ENCODE peak calls at places on chromosomes 1 and 21, in nine cellular contexts. One of them, this sample, is unnamed.

GRCh38 chr1:19033926-19034680 is 77.6 kb upstream of the IFFO2 start:
- DNase-seq in uterus: peak; percentile 57
- DNase-seq in Peyer's patch: no peak
- DNase-seq in K562: no peak
- DNase-seq in gastrocnemius medialis: no peak
- DNase-seq in body of pancreas: no peak
- DNase-seq in IMR-90: peak; percentile 56
- DNase-seq in stomach: no peak
- DNase-seq in HCT116: no peak
- DNase-seq in this sample: peak; percentile 93

GRCh38 chr1:81128079-81128478 is 672.7 kb upstream of the ADGRL2 start:
- DNase-seq in uterus: no peak
- DNase-seq in Peyer's patch: no peak
- DNase-seq in K562: no peak
- DNase-seq in gastrocnemius medialis: no peak
- DNase-seq in body of pancreas: no peak
- DNase-seq in IMR-90: no peak
- DNase-seq in stomach: no peak
- DNase-seq in HCT116: no peak
- DNase-seq in this sample: no peak

GRCh38 chr21:41188476-41189146 is 20.7 kb downstream of the BACE2 start:
- DNase-seq in uterus: no peak
- DNase-seq in Peyer's patch: no peak
- DNase-seq in K562: no peak
- DNase-seq in gastrocnemius medialis: no peak
- DNase-seq in body of pancreas: no peak
- DNase-seq in IMR-90: no peak
- DNase-seq in stomach: no peak
- DNase-seq in HCT116: no peak
- DNase-seq in this sample: no peak

GRCh38 chr1:119635801-119636390 is 12.2 kb downstream of the ZNF697 start:
- DNase-seq in uterus: no peak
- DNase-seq in Peyer's patch: no peak
- DNase-seq in K562: no peak
- DNase-seq in gastrocnemius medialis: no peak
- DNase-seq in body of pancreas: no peak
- DNase-seq in IMR-90: peak; percentile 64
- DNase-seq in stomach: no peak
- DNase-seq in HCT116: no peak
- DNase-seq in this sample: no peak

GRCh38 chr1:213905315-213905714 is 82.5 kb upstream of the PROX1 start:
- DNase-seq in uterus: no peak
- DNase-seq in Peyer's patch: no peak
- DNase-seq in K562: no peak
- DNase-seq in gastrocnemius medialis: peak; percentile 14
- DNase-seq in body of pancreas: peak; percentile 17
- DNase-seq in IMR-90: no peak
- DNase-seq in stomach: peak; percentile 53
- DNase-seq in HCT116: no peak
- DNase-seq in this sample: no peak

GRCh38 chr1:91948501-91949355 is 473 bp upstream of the BRDT start:
- DNase-seq in uterus: no peak
- DNase-seq in Peyer's patch: peak; percentile 31
- DNase-seq in K562: peak; percentile 23
- DNase-seq in gastrocnemius medialis: no peak
- DNase-seq in body of pancreas: no peak
- DNase-seq in IMR-90: no peak
- DNase-seq in stomach: no peak
- DNase-seq in HCT116: no peak
- DNase-seq in this sample: no peak

GRCh38 chr1:55402117-55402516 is 187.0 kb upstream of the USP24 start:
- DNase-seq in uterus: no peak
- DNase-seq in Peyer's patch: no peak
- DNase-seq in K562: no peak
- DNase-seq in gastrocnemius medialis: no peak
- DNase-seq in body of pancreas: no peak
- DNase-seq in IMR-90: peak; percentile 73
- DNase-seq in stomach: no peak
- DNase-seq in HCT116: no peak
- DNase-seq in this sample: no peak

GRCh38 chr1:234495231-234495990 is 16.4 kb upstream of the TARBP1 start:
- DNase-seq in uterus: no peak
- DNase-seq in Peyer's patch: no peak
- DNase-seq in K562: no peak
- DNase-seq in gastrocnemius medialis: peak; percentile 50
- DNase-seq in body of pancreas: no peak
- DNase-seq in IMR-90: peak; percentile 94
- DNase-seq in stomach: no peak
- DNase-seq in HCT116: no peak
- DNase-seq in this sample: no peak

GRCh38 chr1:53771648-53772047 is 32.7 kb upstream of the GLIS1 start:
- DNase-seq in uterus: no peak
- DNase-seq in Peyer's patch: no peak
- DNase-seq in K562: no peak
- DNase-seq in gastrocnemius medialis: no peak
- DNase-seq in body of pancreas: no peak
- DNase-seq in IMR-90: peak; percentile 81
- DNase-seq in stomach: no peak
- DNase-seq in HCT116: no peak
- DNase-seq in this sample: no peak

GRCh38 chr1:113760102-113760804 is 967 bp upstream of the PHTF1 start:
- DNase-seq in uterus: no peak
- DNase-seq in Peyer's patch: no peak
- DNase-seq in K562: no peak
- DNase-seq in gastrocnemius medialis: no peak
- DNase-seq in body of pancreas: no peak
- DNase-seq in IMR-90: no peak
- DNase-seq in stomach: no peak
- DNase-seq in HCT116: no peak
- DNase-seq in this sample: no peak

GRCh38 chr21:46662765-46663500 is 27.5 kb downstream of the PRMT2 start:
- DNase-seq in uterus: no peak
- DNase-seq in Peyer's patch: no peak
- DNase-seq in K562: no peak
- DNase-seq in gastrocnemius medialis: no peak
- DNase-seq in body of pancreas: no peak
- DNase-seq in IMR-90: no peak
- DNase-seq in stomach: no peak
- DNase-seq in HCT116: no peak
- DNase-seq in this sample: no peak

GRCh38 chr1:227946624-227947424 is 908 bp downstream of the WNT9A start:
- DNase-seq in uterus: peak; percentile 72
- DNase-seq in Peyer's patch: peak; percentile 42
- DNase-seq in K562: peak; percentile 92
- DNase-seq in gastrocnemius medialis: peak; percentile 86
- DNase-seq in body of pancreas: peak; percentile 91
- DNase-seq in IMR-90: peak; percentile 46
- DNase-seq in stomach: peak; percentile 88
- DNase-seq in HCT116: peak; percentile 72
- DNase-seq in this sample: peak; percentile 85

GRCh38 chr1:227949341-227949921 is 1.7 kb upstream of the WNT9A start:
- DNase-seq in uterus: no peak
- DNase-seq in Peyer's patch: no peak
- DNase-seq in K562: peak; percentile 7
- DNase-seq in gastrocnemius medialis: no peak
- DNase-seq in body of pancreas: no peak
- DNase-seq in IMR-90: no peak
- DNase-seq in stomach: peak; percentile 18
- DNase-seq in HCT116: no peak
- DNase-seq in this sample: no peak

GRCh38 chr1:227948493-227949260 is 945 bp upstream of the WNT9A start:
- DNase-seq in uterus: no peak
- DNase-seq in Peyer's patch: no peak
- DNase-seq in K562: peak; percentile 17
- DNase-seq in gastrocnemius medialis: peak; percentile 13
- DNase-seq in body of pancreas: no peak
- DNase-seq in IMR-90: no peak
- DNase-seq in stomach: peak; percentile 21
- DNase-seq in HCT116: no peak
- DNase-seq in this sample: no peak

GRCh38 chr1:227947425-227947677 is 381 bp downstream of the WNT9A start:
- DNase-seq in uterus: no peak
- DNase-seq in Peyer's patch: no peak
- DNase-seq in K562: no peak
- DNase-seq in gastrocnemius medialis: peak; percentile 35
- DNase-seq in body of pancreas: no peak
- DNase-seq in IMR-90: no peak
- DNase-seq in stomach: no peak
- DNase-seq in HCT116: no peak
- DNase-seq in this sample: peak; percentile 49

GRCh38 chr1:227947678-227948492 is at the start of gene WNT9A:
- DNase-seq in uterus: peak; percentile 43
- DNase-seq in Peyer's patch: no peak
- DNase-seq in K562: peak; percentile 99
- DNase-seq in gastrocnemius medialis: peak; percentile 48
- DNase-seq in body of pancreas: peak; percentile 74
- DNase-seq in IMR-90: peak; percentile 49
- DNase-seq in stomach: peak; percentile 55
- DNase-seq in HCT116: no peak
- DNase-seq in this sample: peak; percentile 50
- TF ChIP-seq POLR2A in uterus: peak; percentile 71
- TF ChIP-seq POLR2A in Peyer's patch: no peak
- TF ChIP-seq POLR2A in K562: no peak
- TF ChIP-seq POLR2A in gastrocnemius medialis: peak; percentile 92
- TF ChIP-seq POLR2A in body of pancreas: peak; percentile 17
- TF ChIP-seq POLR2A in IMR-90: no peak
- TF ChIP-seq POLR2A in stomach: no peak
- TF ChIP-seq POLR2A in HCT116: peak; percentile 45
- TF ChIP-seq POLR2A in this sample: no peak

GRCh38 chr1:93633313-93633712 is 48.3 kb downstream of the BCAR3 start:
- DNase-seq in uterus: no peak
- DNase-seq in Peyer's patch: no peak
- DNase-seq in K562: no peak
- DNase-seq in gastrocnemius medialis: no peak
- DNase-seq in body of pancreas: no peak
- DNase-seq in IMR-90: no peak
- DNase-seq in stomach: no peak
- DNase-seq in HCT116: no peak
- DNase-seq in this sample: no peak

GRCh38 chr1:93628682-93629081 is 53.0 kb downstream of the BCAR3 start:
- DNase-seq in uterus: no peak
- DNase-seq in Peyer's patch: no peak
- DNase-seq in K562: no peak
- DNase-seq in gastrocnemius medialis: no peak
- DNase-seq in body of pancreas: no peak
- DNase-seq in IMR-90: no peak
- DNase-seq in stomach: no peak
- DNase-seq in HCT116: no peak
- DNase-seq in this sample: no peak

GRCh38 chr1:93630168-93630567 is 51.5 kb downstream of the BCAR3 start:
- DNase-seq in uterus: no peak
- DNase-seq in Peyer's patch: no peak
- DNase-seq in K562: no peak
- DNase-seq in gastrocnemius medialis: no peak
- DNase-seq in body of pancreas: no peak
- DNase-seq in IMR-90: no peak
- DNase-seq in stomach: no peak
- DNase-seq in HCT116: no peak
- DNase-seq in this sample: no peak

GRCh38 chr1:93629101-93630059 is 52.3 kb downstream of the BCAR3 start:
- DNase-seq in uterus: peak; percentile 57
- DNase-seq in Peyer's patch: peak; percentile 27
- DNase-seq in K562: peak; percentile 48
- DNase-seq in gastrocnemius medialis: peak; percentile 55
- DNase-seq in body of pancreas: peak; percentile 62
- DNase-seq in IMR-90: peak; percentile 85
- DNase-seq in stomach: no peak
- DNase-seq in HCT116: peak; percentile 59
- DNase-seq in this sample: no peak

GRCh38 chr1:93631626-93632365 is 49.8 kb downstream of the BCAR3 start:
- DNase-seq in uterus: no peak
- DNase-seq in Peyer's patch: no peak
- DNase-seq in K562: no peak
- DNase-seq in gastrocnemius medialis: no peak
- DNase-seq in body of pancreas: no peak
- DNase-seq in IMR-90: no peak
- DNase-seq in stomach: no peak
- DNase-seq in HCT116: no peak
- DNase-seq in this sample: no peak
- H3K4me3 ChIP-seq in uterus: no peak overlapping the region
- H3K4me3 ChIP-seq in Peyer's patch: no peak overlapping the region
- H3K4me3 ChIP-seq in K562: no peak overlapping the region
- H3K4me3 ChIP-seq in gastrocnemius medialis: no peak overlapping the region
- H3K4me3 ChIP-seq in body of pancreas: no peak overlapping the region
- H3K4me3 ChIP-seq in IMR-90: no peak overlapping the region
- H3K4me3 ChIP-seq in stomach: no peak overlapping the region
- H3K4me3 ChIP-seq in HCT116: no peak overlapping the region
- H3K4me3 ChIP-seq in this sample: no peak overlapping the region

GRCh38 chr1:203625623-203626189 is 926 bp upstream of the ATP2B4 start:
- DNase-seq in uterus: peak; percentile 60
- DNase-seq in Peyer's patch: peak; percentile 62
- DNase-seq in K562: peak; percentile 79
- DNase-seq in gastrocnemius medialis: no peak
- DNase-seq in body of pancreas: peak; percentile 56
- DNase-seq in IMR-90: no peak
- DNase-seq in stomach: no peak
- DNase-seq in HCT116: no peak
- DNase-seq in this sample: no peak

GRCh38 chr1:203627819-203628184 is 1.2 kb downstream of the ATP2B4 start:
- DNase-seq in uterus: peak; percentile 58
- DNase-seq in Peyer's patch: peak; percentile 37
- DNase-seq in K562: no peak
- DNase-seq in gastrocnemius medialis: peak; percentile 27
- DNase-seq in body of pancreas: peak; percentile 36
- DNase-seq in IMR-90: no peak
- DNase-seq in stomach: peak; percentile 37
- DNase-seq in HCT116: no peak
- DNase-seq in this sample: no peak

GRCh38 chr1:203628997-203629508 is 2.4 kb downstream of the ATP2B4 start:
- DNase-seq in uterus: no peak
- DNase-seq in Peyer's patch: no peak
- DNase-seq in K562: no peak
- DNase-seq in gastrocnemius medialis: no peak
- DNase-seq in body of pancreas: peak; percentile 14
- DNase-seq in IMR-90: no peak
- DNase-seq in stomach: no peak
- DNase-seq in HCT116: no peak
- DNase-seq in this sample: no peak

GRCh38 chr1:203628185-203628996 is 1.8 kb downstream of the ATP2B4 start:
- DNase-seq in uterus: peak; percentile 73
- DNase-seq in Peyer's patch: peak; percentile 31
- DNase-seq in K562: no peak
- DNase-seq in gastrocnemius medialis: peak; percentile 25
- DNase-seq in body of pancreas: peak; percentile 23
- DNase-seq in IMR-90: peak; percentile 56
- DNase-seq in stomach: no peak
- DNase-seq in HCT116: no peak
- DNase-seq in this sample: no peak

GRCh38 chr1:203626910-203627246 is 246 bp downstream of the ATP2B4 start:
- DNase-seq in uterus: no peak
- DNase-seq in Peyer's patch: peak; percentile 25
- DNase-seq in K562: no peak
- DNase-seq in gastrocnemius medialis: no peak
- DNase-seq in body of pancreas: no peak
- DNase-seq in IMR-90: no peak
- DNase-seq in stomach: no peak
- DNase-seq in HCT116: no peak
- DNase-seq in this sample: no peak
- TF ChIP-seq POLR2A in uterus: peak; percentile 51
- TF ChIP-seq POLR2A in Peyer's patch: peak; percentile 4
- TF ChIP-seq POLR2A in K562: no peak
- TF ChIP-seq POLR2A in gastrocnemius medialis: no peak
- TF ChIP-seq POLR2A in body of pancreas: peak; percentile 5
- TF ChIP-seq POLR2A in IMR-90: peak; percentile 26
- TF ChIP-seq POLR2A in stomach: no peak
- TF ChIP-seq POLR2A in HCT116: no peak
- TF ChIP-seq POLR2A in this sample: no peak

GRCh38 chr1:105874621-105875020 is 1181.9 kb upstream of the PRMT6 start:
- DNase-seq in uterus: no peak
- DNase-seq in Peyer's patch: no peak
- DNase-seq in K562: no peak
- DNase-seq in gastrocnemius medialis: no peak
- DNase-seq in body of pancreas: no peak
- DNase-seq in IMR-90: no peak
- DNase-seq in stomach: no peak
- DNase-seq in HCT116: no peak
- DNase-seq in this sample: no peak
- H3K4me3 ChIP-seq in uterus: no peak overlapping the region
- H3K4me3 ChIP-seq in Peyer's patch: no peak overlapping the region
- H3K4me3 ChIP-seq in K562: no peak overlapping the region
- H3K4me3 ChIP-seq in gastrocnemius medialis: no peak overlapping the region
- H3K4me3 ChIP-seq in body of pancreas: no peak overlapping the region
- H3K4me3 ChIP-seq in IMR-90: no peak overlapping the region
- H3K4me3 ChIP-seq in stomach: no peak overlapping the region
- H3K4me3 ChIP-seq in HCT116: no peak overlapping the region
- H3K4me3 ChIP-seq in this sample: no peak overlapping the region

This sample was measured in breast epithelium.